ENCODE peak calls at places on chromosomes 6 and 20, in ten cellular contexts. A is kidney tubule cell, Q is NCI-H1417, B is pancreas, E is kidney, J is hippocampal formation, N is uterus, M is mucosa of gallbladder, I is NCI-H446 treated with DMSO at 0.1 percent for 48 hours, G is brain microvascular endothelial cell. Y is an unnamed sample.

GRCh38 chr20:40920291-40920690 is 108.3 kb upstream of the TOP1 start:
- DNase-seq in Q (no peak), J (no peak), E (no peak), G (no peak), I (no peak), A (no peak), B (no peak), N (no peak), M (no peak), Y (no peak)

GRCh38 chr20:51492167-51493092 is 50.1 kb downstream of the NFATC2 start:
- DNase-seq in B (peak; percentile 71), N (peak; percentile 84), I (no peak), G (no peak), A (no peak), J (no peak), E (peak; percentile 91), M (peak; percentile 31), Q (peak; percentile 23), Y (peak; percentile 15)

GRCh38 chr6:3209114-3210023 is 18.1 kb downstream of the TUBB2B start:
- DNase-seq in B (no peak), E (peak; percentile 72), I (no peak), M (peak; percentile 65), G (peak; percentile 98), J (no peak), A (peak; percentile 96), Q (peak; percentile 90), N (peak; percentile 53), Y (peak; percentile 50)

GRCh38 chr6:36375644-36376155 is 11.8 kb downstream of the ETV7 start:
- DNase-seq in A (no peak), G (no peak), B (no peak), N (no peak), E (no peak), I (no peak), J (no peak), M (no peak), Q (no peak), Y (no peak)

GRCh38 chr6:140319209-140319608 is 944.8 kb upstream of the CITED2 start:
- DNase-seq in Q (no peak), G (peak; percentile 12), J (no peak), B (no peak), N (no peak), E (no peak), A (peak; percentile 51), I (no peak), M (no peak), Y (no peak)

GRCh38 chr6:133193396-133193795 is 47.8 kb upstream of the EYA4 start:
- DNase-seq in E (no peak), J (no peak), G (no peak), N (no peak), I (no peak), M (no peak), A (no peak), Q (no peak), B (no peak), Y (no peak)

GRCh38 chr6:97023982-97024381 is 99.5 kb downstream of the KLHL32 start:
- DNase-seq in Q (no peak), B (no peak), I (no peak), E (no peak), N (no peak), J (no peak), A (no peak), G (no peak), M (no peak), Y (no peak)

GRCh38 chr6:89270951-89271721 is 44.0 kb downstream of the GABRR2 start:
- DNase-seq in N (no peak), E (no peak), B (no peak), M (no peak), G (no peak), A (no peak), I (no peak), Q (no peak), J (no peak), Y (no peak)

GRCh38 chr6:15500078-15500740 is 162.6 kb downstream of the DTNBP1 start:
- DNase-seq in J (no peak), M (no peak), Q (no peak), I (no peak), N (no peak), E (no peak), G (no peak), A (no peak), B (peak; percentile 12), Y (no peak)

GRCh38 chr20:25039697-25040437 is 18.1 kb downstream of the ACSS1 start:
- DNase-seq in J (peak; percentile 72), Q (no peak), E (peak; percentile 85), B (peak; percentile 89), N (peak; percentile 92), M (peak; percentile 92), A (peak; percentile 56), G (no peak), I (peak; percentile 66), Y (no peak)

GRCh38 chr20:18638768-18639167 is 50.9 kb downstream of the DTD1 start:
- DNase-seq in A (no peak), M (no peak), N (no peak), J (no peak), G (no peak), B (no peak), E (no peak), Q (no peak), I (no peak), Y (no peak)

GRCh38 chr20:1900321-1900791 is 5.1 kb downstream of the SIRPA start:
- DNase-seq in E (no peak), J (no peak), N (peak; percentile 50), I (peak; percentile 37), Q (peak; percentile 77), A (peak; percentile 88), B (peak; percentile 37), G (peak; percentile 68), M (peak; percentile 39), Y (peak; percentile 84)

GRCh38 chr6:158595223-158595622 is 35.3 kb downstream of the TMEM181 start:
- DNase-seq in J (no peak), M (no peak), B (no peak), A (no peak), N (no peak), Q (peak; percentile 16), G (no peak), I (no peak), E (no peak), Y (no peak)

GRCh38 chr6:139839506-139840156 is 465.2 kb upstream of the CITED2 start:
- DNase-seq in J (peak; percentile 15), Q (no peak), G (peak; percentile 26), I (no peak), N (peak; percentile 22), A (peak; percentile 25), M (peak; percentile 29), B (peak; percentile 29), E (no peak), Y (no peak)

GRCh38 chr6:169450097-169450496 is 196.5 kb upstream of the THBS2 start:
- DNase-seq in Q (no peak), N (no peak), I (no peak), M (no peak), G (peak; percentile 21), A (no peak), J (no peak), E (no peak), B (no peak), Y (no peak)

GRCh38 chr20:50916257-50916656 is 15.0 kb downstream of the ADNP start:
- DNase-seq in Q (no peak), N (no peak), B (no peak), A (peak; percentile 28), M (no peak), G (peak; percentile 50), J (no peak), I (no peak), E (no peak), Y (no peak)

GRCh38 chr6:141029908-141030307 is 1102.8 kb upstream of the GJE1 start:
- DNase-seq in Q (no peak), A (no peak), M (no peak), I (no peak), B (no peak), E (no peak), J (no peak), G (no peak), N (no peak), Y (no peak)

GRCh38 chr20:51800132-51800721 is 2.1 kb downstream of the SALL4 start:
- DNase-seq in Q (peak; percentile 86), N (peak; percentile 18), B (peak; percentile 66), M (peak; percentile 25), E (peak; percentile 83), A (peak; percentile 47), G (no peak), J (peak; percentile 40), I (peak; percentile 14), Y (peak; percentile 20)

GRCh38 chr6:79413562-79414002 is 123.6 kb downstream of the LCA5 start:
- DNase-seq in G (peak; percentile 44), Q (no peak), M (no peak), A (no peak), J (no peak), I (no peak), E (no peak), N (no peak), B (no peak), Y (no peak)

GRCh38 chr20:17936791-17937687 is 31.6 kb downstream of the SNX5 start:
- DNase-seq in I (no peak), Q (no peak), E (no peak), A (no peak), G (peak; percentile 79), J (no peak), B (peak; percentile 36), M (peak; percentile 63), N (peak; percentile 47), Y (no peak)

GRCh38 chr6:167993169-167993568 is 4.3 kb upstream of the KIF25 start:
- DNase-seq in I (no peak), M (no peak), G (no peak), J (no peak), N (peak; percentile 33), A (no peak), E (no peak), Q (no peak), B (no peak), Y (no peak)

GRCh38 chr20:18676366-18676765 is 88.5 kb downstream of the DTD1 start:
- DNase-seq in I (no peak), G (no peak), A (no peak), N (no peak), B (no peak), E (no peak), M (no peak), J (no peak), Q (peak; percentile 65), Y (no peak)

GRCh38 chr6:35302604-35303218 is 5.1 kb downstream of the DEF6 start:
- DNase-seq in E (no peak), I (no peak), M (peak; percentile 48), Q (no peak), B (peak; percentile 52), J (peak; percentile 18), N (no peak), A (peak; percentile 39), G (no peak), Y (no peak)

GRCh38 chr6:105250523-105250922 is 70.7 kb upstream of the POPDC3 start:
- DNase-seq in A (no peak), J (no peak), G (no peak), N (no peak), B (no peak), I (no peak), Q (no peak), E (no peak), M (no peak), Y (no peak)

GRCh38 chr20:23643665-23644064 is 5.9 kb upstream of the CST3 start:
- DNase-seq in A (no peak), M (no peak), B (no peak), G (no peak), J (peak; percentile 14), Q (no peak), N (no peak), E (no peak), I (no peak), Y (no peak)

GRCh38 chr6:90484903-90485302 is 102.0 kb downstream of the MAP3K7 start:
- DNase-seq in B (no peak), G (no peak), M (no peak), N (no peak), Q (peak; percentile 38), I (no peak), E (no peak), J (peak; percentile 79), A (no peak), Y (no peak)

GRCh38 chr20:22861231-22861980 is 173.7 kb upstream of the SSTR4 start:
- DNase-seq in A (peak; percentile 44), B (no peak), Q (no peak), J (no peak), G (peak; percentile 62), M (no peak), N (no peak), E (no peak), I (no peak), Y (no peak)

GRCh38 chr6:34746104-34746846 is 11.0 kb upstream of the SNRPC start:
- DNase-seq in G (no peak), A (no peak), N (no peak), B (no peak), E (no peak), I (no peak), J (no peak), M (no peak), Q (no peak), Y (no peak)